ENCODE peak calls at places on chromosomes 7 and 10, in nine cellular contexts. V is spleen; Y is NT2/D1; P is stimulated activated naive CD8-positive, alpha-beta T cell treated with anti-CD3 and anti-CD28 coated beads, Interleukin-15, Interleukin-2, amounts not matched to agents 100 U/mL and 50 U/mL, for 24 hours; X is CD8-positive, alpha-beta memory T cell; E is HuH-7.5; L is GM20000; B is Kasumi-1; A is tibial nerve. C is an unnamed sample.

GRCh38 chr7:50960621-50961310 is 178.1 kb upstream of the GRB10 start:
- DNase-seq in V (no peak), Y (no peak), P (no peak), X (no peak), E (no peak), L (no peak), B (no peak), A (no peak), C (no peak)

GRCh38 chr10:114748270-114748669 is 73.3 kb upstream of the FHIP2A start:
- DNase-seq in V (no peak), Y (no peak), P (no peak), X (no peak), E (no peak), L (no peak), B (no peak), A (no peak), C (no peak)

GRCh38 chr10:132705173-132705572 is 80.8 kb downstream of the NKX6-2 start:
- DNase-seq in V (peak; percentile 73), Y (no peak), P (no peak), X (no peak), E (no peak), L (no peak), B (no peak), A (no peak), C (peak; percentile 40)

GRCh38 chr7:5294169-5294987 is 11.6 kb downstream of the SLC29A4 start:
- DNase-seq in V (no peak), Y (no peak), P (no peak), X (no peak), E (no peak), L (no peak), B (no peak), A (no peak), C (no peak)

GRCh38 chr10:44325157-44325556 is 59.7 kb downstream of the CXCL12 start:
- DNase-seq in V (no peak), Y (no peak), P (no peak), X (no peak), E (no peak), L (no peak), B (no peak), A (no peak), C (no peak)

GRCh38 chr7:150357277-150357676 is 11.3 kb upstream of the REPIN1 start:
- DNase-seq in V (peak; percentile 84), Y (no peak), P (peak; percentile 72), X (peak; percentile 62), E (no peak), L (no peak), B (peak; percentile 72), A (no peak), C (peak; percentile 42)

GRCh38 chr10:119680668-119681070 is 29.5 kb downstream of the BAG3 start:
- DNase-seq in V (no peak), Y (no peak), P (no peak), X (no peak), E (no peak), L (no peak), B (no peak), A (no peak), C (no peak)

GRCh38 chr7:105652359-105652993 is 71.2 kb upstream of the EFCAB10 start:
- DNase-seq in V (peak; percentile 89), Y (peak; percentile 77), P (peak; percentile 79), X (peak; percentile 26), E (peak; percentile 92), L (peak; percentile 79), B (peak; percentile 71), A (peak; percentile 78), C (peak; percentile 78)

GRCh38 chr10:23694921-23695824 is 256.3 kb downstream of the OTUD1 start:
- DNase-seq in V (no peak), Y (peak; percentile 23), P (peak; percentile 15), X (no peak), E (no peak), L (no peak), B (peak; percentile 53), A (no peak), C (no peak)

GRCh38 chr10:130739757-130740145 is 571.8 kb downstream of the TCERG1L start:
- DNase-seq in V (peak; percentile 41), Y (no peak), P (no peak), X (no peak), E (no peak), L (no peak), B (no peak), A (no peak), C (no peak)

GRCh38 chr7:88169717-88170320 is 50.0 kb downstream of the SRI start:
- DNase-seq in V (no peak), Y (no peak), P (no peak), X (no peak), E (no peak), L (peak; percentile 4), B (peak; percentile 64), A (no peak), C (no peak)

GRCh38 chr10:132364594-132364970 is 32.4 kb upstream of the PWWP2B start:
- DNase-seq in V (peak; percentile 61), Y (no peak), P (peak; percentile 70), X (no peak), E (no peak), L (no peak), B (no peak), A (no peak), C (no peak)

GRCh38 chr10:58723977-58724376 is 211.3 kb downstream of the BICC1 start:
- DNase-seq in V (no peak), Y (no peak), P (no peak), X (no peak), E (no peak), L (no peak), B (no peak), A (no peak), C (no peak)

GRCh38 chr10:845526-845925 is 86.0 kb downstream of the LARP4B start:
- DNase-seq in V (no peak), Y (no peak), P (no peak), X (no peak), E (no peak), L (no peak), B (no peak), A (no peak), C (no peak)

GRCh38 chr10:114714281-114714741 is 56.2 kb upstream of the ABLIM1 start:
- DNase-seq in V (no peak), Y (no peak), P (no peak), X (no peak), E (peak; percentile 29), L (no peak), B (no peak), A (no peak), C (peak; percentile 18)

GRCh38 chr10:46285300-46285699 is 1.5 kb upstream of the ANTXRL start:
- DNase-seq in V (no peak), Y (no peak), P (peak; percentile 0), X (no peak), E (no peak), L (peak; percentile 46), B (no peak), A (no peak), C (no peak)

GRCh38 chr7:32223071-32223650 is 153.0 kb upstream of the PDE1C start:
- DNase-seq in V (no peak), Y (no peak), P (no peak), X (no peak), E (no peak), L (no peak), B (no peak), A (no peak), C (no peak)

GRCh38 chr10:12801214-12802087 is 200.1 kb downstream of the CCDC3 start:
- DNase-seq in V (no peak), Y (no peak), P (no peak), X (no peak), E (no peak), L (no peak), B (no peak), A (no peak), C (no peak)

GRCh38 chr7:100430450-100431285 is 1.0 kb downstream of the MEPCE start:
- DNase-seq in V (peak; percentile 89), Y (no peak), P (peak; percentile 55), X (peak; percentile 36), E (peak; percentile 25), L (peak; percentile 40), B (no peak), A (peak; percentile 46), C (no peak)

GRCh38 chr10:120188950-120189349 is 268.1 kb upstream of the PLPP4 start:
- DNase-seq in V (no peak), Y (no peak), P (no peak), X (no peak), E (no peak), L (no peak), B (no peak), A (no peak), C (no peak)

C was measured in NCI-H1092.